ENCODE peak calls at places on chromosomes 7 and 10, in ten cellular contexts. M is CD8-positive, alpha-beta T cell; U is A549; R is gastrocnemius medialis; T is tibial nerve; G is IMR-90; B is stomach; Y is Peyer's patch; O is AG04450; E is esophagus squamous epithelium. P is an unnamed sample.

GRCh38 chr7:98354511-98355249 is 46.2 kb downstream of the BAIAP2L1 start:
- DNase-seq in M (no peak), U (peak; percentile 94), R (no peak), T (no peak), G (peak; percentile 82), B (peak; percentile 80), Y (no peak), O (no peak), E (no peak), P (no peak)

GRCh38 chr10:93806882-93807281 is 49.1 kb downstream of the LGI1 start:
- DNase-seq in M (no peak), U (no peak), R (no peak), T (no peak), G (no peak), B (no peak), Y (no peak), O (no peak), E (no peak), P (no peak)

GRCh38 chr7:8295638-8296361 is 33.8 kb upstream of the ICA1 start:
- DNase-seq in M (no peak), U (peak; percentile 89), R (peak; percentile 18), T (no peak), G (peak; percentile 74), B (peak; percentile 30), Y (no peak), O (peak; percentile 33), E (no peak), P (no peak)

GRCh38 chr10:69372126-69372980 is 44.4 kb downstream of the TACR2 start:
- DNase-seq in M (no peak), U (no peak), R (peak; percentile 31), T (no peak), G (peak; percentile 41), B (no peak), Y (no peak), O (no peak), E (no peak), P (no peak)

GRCh38 chr7:71636329-71636728 is 504.4 kb downstream of the GALNT17 start:
- DNase-seq in M (no peak), U (no peak), R (no peak), T (no peak), G (no peak), B (no peak), Y (no peak), O (no peak), E (no peak), P (no peak)

GRCh38 chr10:18005781-18006456 is 54.2 kb downstream of the SLC39A12 start:
- DNase-seq in M (no peak), U (no peak), R (no peak), T (no peak), G (peak; percentile 88), B (no peak), Y (no peak), O (peak; percentile 67), E (no peak), P (no peak)

GRCh38 chr10:23404461-23404980 is 34.4 kb upstream of the OTUD1 start:
- DNase-seq in M (no peak), U (no peak), R (no peak), T (no peak), G (peak; percentile 28), B (no peak), Y (no peak), O (no peak), E (no peak), P (no peak)

GRCh38 chr7:47100815-47101435 is 481.0 kb downstream of the TNS3 start:
- DNase-seq in M (no peak), U (peak; percentile 79), R (no peak), T (no peak), G (peak; percentile 43), B (peak; percentile 65), Y (no peak), O (no peak), E (no peak), P (peak; percentile 52)

GRCh38 chr10:79475877-79476276 is 30.5 kb upstream of the ZCCHC24 start:
- DNase-seq in M (no peak), U (no peak), R (no peak), T (no peak), G (no peak), B (no peak), Y (no peak), O (no peak), E (no peak), P (no peak)

GRCh38 chr7:28920424-28920823 is 37.7 kb downstream of the TRIL start:
- DNase-seq in M (no peak), U (no peak), R (no peak), T (no peak), G (peak; percentile 4), B (no peak), Y (no peak), O (no peak), E (no peak), P (no peak)

GRCh38 chr10:62475531-62475930 is 101.4 kb downstream of the ZNF365 start:
- DNase-seq in M (no peak), U (no peak), R (no peak), T (no peak), G (no peak), B (no peak), Y (no peak), O (no peak), E (no peak), P (no peak)

GRCh38 chr7:101302641-101303101 is 18.9 kb downstream of the IFT22 start:
- DNase-seq in M (no peak), U (no peak), R (no peak), T (no peak), G (no peak), B (no peak), Y (no peak), O (no peak), E (no peak), P (no peak)
- H3K9me3 ChIP-seq in M (no peaks in the 10 kb centered on the region), U (peaks cover 15% of the 10 kb centered on the region), R (no peaks in the 10 kb centered on the region), T (peaks cover 15% of the 10 kb centered on the region), G (peaks cover 31% of the 10 kb centered on the region), B (peaks cover 46% of the 10 kb centered on the region), Y (no peaks in the 10 kb centered on the region), O (peaks cover 45% of the 10 kb centered on the region), E (no peaks in the 10 kb centered on the region), P (peaks cover 42% of the 10 kb centered on the region)

GRCh38 chr7:353746-354325 is 63.9 kb downstream of the FOXL3 start:
- DNase-seq in M (no peak), U (no peak), R (peak; percentile 45), T (no peak), G (no peak), B (no peak), Y (no peak), O (no peak), E (no peak), P (no peak)

GRCh38 chr7:351681-352480 is 61.9 kb downstream of the FOXL3 start:
- DNase-seq in M (peak; percentile 75), U (no peak), R (no peak), T (no peak), G (no peak), B (no peak), Y (peak; percentile 25), O (no peak), E (no peak), P (no peak)

GRCh38 chr7:348962-349755 is 59.2 kb downstream of the FOXL3 start:
- DNase-seq in M (no peak), U (no peak), R (no peak), T (no peak), G (no peak), B (peak; percentile 75), Y (no peak), O (no peak), E (no peak), P (no peak)

GRCh38 chr7:348480-348844 is 58.5 kb downstream of the FOXL3 start:
- DNase-seq in M (no peak), U (no peak), R (no peak), T (no peak), G (no peak), B (no peak), Y (no peak), O (no peak), E (no peak), P (no peak)

DNA sequence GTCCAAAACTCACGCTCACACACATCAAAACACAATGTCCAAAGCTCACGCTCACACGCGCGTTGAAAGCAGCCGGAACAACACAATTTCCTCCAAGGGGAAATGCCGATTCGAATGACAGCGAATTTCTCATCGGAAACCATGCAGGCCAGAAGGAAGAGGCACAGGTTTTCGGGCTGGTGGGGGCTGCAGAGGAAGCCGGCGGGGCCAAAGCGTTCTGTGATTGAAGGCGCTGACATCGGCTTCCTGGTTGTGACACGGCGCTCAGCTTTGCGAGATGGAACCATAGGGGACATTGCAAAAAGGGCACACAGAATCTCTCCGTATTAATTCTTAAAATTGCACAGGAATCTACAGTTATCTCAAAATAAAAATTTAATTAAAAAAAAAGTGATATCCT is 61.3 kb downstream of the FOXL3 start:
- DNase-seq in M (peak; percentile 84), U (no peak), R (no peak), T (no peak), G (no peak), B (no peak), Y (peak; percentile 38), O (no peak), E (no peak), P (no peak)
- H3K9me3 ChIP-seq in M (no peaks in the 10 kb centered on the region), U (no peaks in the 10 kb centered on the region), R (no peaks in the 10 kb centered on the region), T (no peaks in the 10 kb centered on the region), G (peaks cover 16% of the 10 kb centered on the region), B (no peaks in the 10 kb centered on the region), Y (no peaks in the 10 kb centered on the region), O (peaks cover 78% of the 10 kb centered on the region), E (no peaks in the 10 kb centered on the region), P (no peaks in the 10 kb centered on the region)

DNA sequence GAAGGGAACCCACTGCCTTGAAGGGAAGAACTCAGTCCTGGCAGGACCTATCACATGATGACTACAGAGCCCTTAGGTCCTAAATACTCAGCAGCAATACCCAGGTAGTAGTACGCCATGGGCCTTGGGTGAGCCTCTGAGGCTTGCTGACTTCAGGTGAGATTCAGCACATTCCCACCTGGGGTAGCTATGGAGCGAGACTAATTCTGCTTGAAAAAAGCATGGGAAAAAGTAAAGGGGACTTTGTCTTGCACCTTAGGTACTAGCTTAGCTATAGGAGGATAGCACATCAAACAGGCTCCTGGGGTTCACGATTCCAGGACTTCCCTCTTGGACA is 98.2 kb upstream of the MEOX2 start:
- DNase-seq in M (no peak), U (no peak), R (no peak), T (no peak), G (no peak), B (no peak), Y (no peak), O (no peak), E (no peak), P (no peak)
- H3K9me3 ChIP-seq in M (no peaks in the 10 kb centered on the region), U (no peaks in the 10 kb centered on the region), R (no peaks in the 10 kb centered on the region), T (no peaks in the 10 kb centered on the region), G (no peaks in the 10 kb centered on the region), B (no peaks in the 10 kb centered on the region), Y (no peaks in the 10 kb centered on the region), O (no peaks in the 10 kb centered on the region), E (no peaks in the 10 kb centered on the region), P (no peaks in the 10 kb centered on the region)

DNA sequence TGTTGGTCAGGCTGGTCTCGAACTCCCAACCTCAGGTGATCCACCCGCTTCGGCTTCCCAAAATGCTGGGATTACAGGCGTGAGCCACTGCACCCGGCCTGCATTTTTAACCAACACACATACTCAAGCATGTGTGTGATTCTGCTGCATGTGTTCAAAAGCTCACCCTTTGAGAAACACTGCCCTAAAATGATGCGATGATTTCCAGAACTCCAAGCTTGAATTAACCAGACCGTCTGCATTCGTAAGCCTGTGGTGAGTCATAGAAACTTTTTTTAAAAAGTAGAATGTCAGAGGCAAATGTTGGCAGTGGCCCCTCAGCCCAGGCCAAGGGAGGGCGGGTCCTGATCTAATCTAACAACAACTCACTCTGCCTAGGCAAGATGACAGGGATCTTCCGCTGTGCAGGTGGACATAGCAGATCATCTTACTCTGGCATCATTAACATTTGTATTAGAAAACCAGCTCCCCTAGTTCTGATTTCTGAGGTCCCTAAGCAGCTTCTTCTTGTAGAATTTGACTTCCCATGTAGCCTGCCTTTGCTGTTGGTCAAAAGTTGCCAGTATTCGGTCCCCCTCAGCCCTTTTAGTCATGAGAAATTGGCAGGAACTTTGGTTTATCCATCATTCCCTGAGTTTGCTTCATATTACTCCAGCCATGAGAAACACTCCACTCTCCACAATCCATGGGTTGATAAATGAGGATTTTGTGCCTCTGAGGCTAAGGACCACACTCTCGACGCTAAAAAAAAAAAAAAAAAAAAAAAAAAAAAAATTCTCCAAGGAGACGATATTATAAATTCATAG is 190.4 kb downstream of the SKIDA1 start:
- DNase-seq in M (no peak), U (peak; percentile 94), R (peak; percentile 43), T (no peak), G (peak; percentile 90), B (no peak), Y (no peak), O (no peak), E (no peak), P (peak; percentile 67)
- H3K9me3 ChIP-seq in M (no peaks in the 10 kb centered on the region), U (no peaks in the 10 kb centered on the region), R (no peaks in the 10 kb centered on the region), T (no peaks in the 10 kb centered on the region), G (no peaks in the 10 kb centered on the region), B (no peaks in the 10 kb centered on the region), Y (no peaks in the 10 kb centered on the region), O (no peaks in the 10 kb centered on the region), E (no peaks in the 10 kb centered on the region), P (no peaks in the 10 kb centered on the region)